ENCODE peak calls at places on chromosomes 3 and 15, in seven cellular contexts. One of them, this sample, is unnamed. For H3K36me3, the result is how much of the 10 kb centered on the place peaks cover.

GRCh38 chr3:170421147-170421641 is 2.5 kb downstream of the CLDN11 start:
- DNase-seq in cardiac muscle cell: peak
- DNase-seq in hepatocyte: peak
- DNase-seq in SJSA1: no peak
- DNase-seq in pancreas: no peak
- DNase-seq in BJ: no peak
- DNase-seq in mammary epithelial cell: no peak
- DNase-seq in this sample: no peak

GRCh38 chr3:140972833-140973232 is 31.2 kb downstream of the SLC25A36 start:
- DNase-seq in mammary epithelial cell: peak
- DNase-seq in cardiac muscle cell: no peak
- DNase-seq in BJ: no peak
- DNase-seq in hepatocyte: no peak
- DNase-seq in SJSA1: no peak
- DNase-seq in pancreas: no peak
- DNase-seq in this sample: no peak

GRCh38 chr15:101489236-101489632 is 273 bp downstream of the PCSK6 start:
- DNase-seq in mammary epithelial cell: no peak
- DNase-seq in pancreas: peak
- DNase-seq in hepatocyte: peak
- DNase-seq in SJSA1: no peak
- DNase-seq in BJ: no peak
- DNase-seq in cardiac muscle cell: peak
- DNase-seq in this sample: no peak

GRCh38 chr15:51024735-51025453 is 69.8 kb downstream of the TNFAIP8L3 start:
- DNase-seq in cardiac muscle cell: no peak
- DNase-seq in SJSA1: no peak
- DNase-seq in BJ: no peak
- DNase-seq in pancreas: no peak
- DNase-seq in hepatocyte: no peak
- DNase-seq in mammary epithelial cell: peak
- DNase-seq in this sample: no peak

GRCh38 chr3:50627407-50628051 is 10.6 kb downstream of the MAPKAPK3 start:
- DNase-seq in SJSA1: peak
- DNase-seq in pancreas: no peak
- DNase-seq in hepatocyte: no peak
- DNase-seq in BJ: no peak
- DNase-seq in cardiac muscle cell: peak
- DNase-seq in mammary epithelial cell: peak
- DNase-seq in this sample: no peak

GRCh38 chr15:39411102-39411989 is 169.5 kb upstream of the THBS1 start:
- DNase-seq in BJ: no peak
- DNase-seq in SJSA1: no peak
- DNase-seq in pancreas: no peak
- DNase-seq in mammary epithelial cell: peak
- DNase-seq in hepatocyte: no peak
- DNase-seq in cardiac muscle cell: no peak
- DNase-seq in this sample: no peak

GRCh38 chr3:4888913-4889846 is 90.1 kb upstream of the BHLHE40 start:
- DNase-seq in cardiac muscle cell: no peak
- DNase-seq in hepatocyte: no peak
- DNase-seq in BJ: no peak
- DNase-seq in mammary epithelial cell: no peak
- DNase-seq in pancreas: no peak
- DNase-seq in SJSA1: no peak
- DNase-seq in this sample: no peak

GRCh38 chr3:159824341-159824740 is 164.3 kb upstream of the IL12A start:
- DNase-seq in pancreas: peak
- DNase-seq in BJ: peak
- DNase-seq in cardiac muscle cell: peak
- DNase-seq in hepatocyte: peak
- DNase-seq in mammary epithelial cell: peak
- DNase-seq in SJSA1: peak
- DNase-seq in this sample: no peak

GRCh38 chr3:138461696-138462295 is 27.4 kb downstream of the ESYT3 start:
- DNase-seq in cardiac muscle cell: no peak
- DNase-seq in SJSA1: no peak
- DNase-seq in hepatocyte: no peak
- DNase-seq in BJ: no peak
- DNase-seq in mammary epithelial cell: no peak
- DNase-seq in pancreas: no peak
- DNase-seq in this sample: no peak

DNA sequence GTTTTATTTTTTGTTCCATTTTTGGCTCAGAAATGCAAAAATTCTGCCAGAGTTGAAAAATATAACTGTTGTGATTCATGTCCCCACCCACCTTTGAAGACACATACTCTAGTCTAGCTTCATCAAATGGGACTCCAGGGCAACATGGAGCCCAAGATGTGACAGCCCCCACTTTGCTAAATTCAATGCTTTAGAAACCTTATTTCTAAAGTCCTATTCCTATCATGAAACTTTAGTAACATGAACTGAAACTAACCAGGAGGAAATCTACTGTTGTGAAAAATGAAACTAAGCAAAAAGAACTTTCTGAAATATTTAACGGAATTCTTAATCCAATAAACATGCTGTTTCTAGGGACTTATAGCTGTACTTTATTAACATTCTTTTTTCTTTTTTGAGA is 20.3 kb downstream of the UBP1 start:
- DNase-seq in cardiac muscle cell: no peak
- DNase-seq in mammary epithelial cell: no peak
- DNase-seq in hepatocyte: no peak
- DNase-seq in BJ: no peak
- DNase-seq in pancreas: no peak
- DNase-seq in SJSA1: no peak
- DNase-seq in this sample: no peak
- H3K36me3 ChIP-seq in cardiac muscle cell: under half
- H3K36me3 ChIP-seq in mammary epithelial cell: under half
- H3K36me3 ChIP-seq in hepatocyte: under half
- H3K36me3 ChIP-seq in BJ: under half
- H3K36me3 ChIP-seq in pancreas: under half
- H3K36me3 ChIP-seq in SJSA1: half or more
- H3K36me3 ChIP-seq in this sample: half or more

GRCh38 chr15:84799511-84800187 is 17.5 kb upstream of the ALPK3 start:
- DNase-seq in BJ: no peak
- DNase-seq in hepatocyte: peak
- DNase-seq in pancreas: no peak
- DNase-seq in cardiac muscle cell: no peak
- DNase-seq in mammary epithelial cell: no peak
- DNase-seq in SJSA1: no peak
- DNase-seq in this sample: no peak
- H3K36me3 ChIP-seq in BJ: under half
- H3K36me3 ChIP-seq in hepatocyte: under half
- H3K36me3 ChIP-seq in pancreas: under half
- H3K36me3 ChIP-seq in cardiac muscle cell: under half
- H3K36me3 ChIP-seq in mammary epithelial cell: under half
- H3K36me3 ChIP-seq in SJSA1: half or more
- H3K36me3 ChIP-seq in this sample: half or more

GRCh38 chr15:42165081-42165480 is 8.6 kb upstream of the PLA2G4F start:
- DNase-seq in SJSA1: no peak
- DNase-seq in pancreas: no peak
- DNase-seq in mammary epithelial cell: no peak
- DNase-seq in cardiac muscle cell: no peak
- DNase-seq in hepatocyte: no peak
- DNase-seq in BJ: peak
- DNase-seq in this sample: no peak

GRCh38 chr15:42166225-42166940 is 9.9 kb upstream of the PLA2G4F start:
- DNase-seq in cardiac muscle cell: no peak
- DNase-seq in BJ: no peak
- DNase-seq in SJSA1: no peak
- DNase-seq in pancreas: no peak
- DNase-seq in hepatocyte: no peak
- DNase-seq in mammary epithelial cell: no peak
- DNase-seq in this sample: no peak

GRCh38 chr15:42160110-42160509 is 3.7 kb upstream of the PLA2G4F start:
- DNase-seq in SJSA1: no peak
- DNase-seq in BJ: no peak
- DNase-seq in pancreas: no peak
- DNase-seq in cardiac muscle cell: no peak
- DNase-seq in hepatocyte: no peak
- DNase-seq in mammary epithelial cell: no peak
- DNase-seq in this sample: no peak

GRCh38 chr15:42163947-42164550 is 7.6 kb upstream of the PLA2G4F start:
- DNase-seq in BJ: no peak
- DNase-seq in SJSA1: no peak
- DNase-seq in cardiac muscle cell: no peak
- DNase-seq in mammary epithelial cell: no peak
- DNase-seq in hepatocyte: no peak
- DNase-seq in pancreas: no peak
- DNase-seq in this sample: no peak

DNA sequence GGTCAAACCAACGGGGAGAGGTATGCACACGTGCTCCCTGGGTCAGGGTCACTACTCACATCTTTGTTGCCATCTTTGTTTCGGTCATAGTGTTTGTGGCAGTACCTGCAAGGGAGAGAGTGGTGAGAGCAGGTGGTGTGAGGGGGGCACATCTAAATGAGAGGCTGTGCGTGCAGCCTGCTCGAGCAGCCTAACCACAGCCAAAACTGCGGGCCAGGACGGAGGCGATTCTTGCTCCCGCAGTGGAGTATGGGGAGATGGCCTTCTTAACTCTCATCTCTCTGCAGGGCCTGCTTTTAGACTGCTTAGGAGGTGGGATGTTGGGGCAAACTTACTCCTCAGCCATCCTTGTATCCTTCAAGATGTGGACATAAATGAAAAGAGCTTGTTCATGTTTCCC is 6.9 kb upstream of the PLA2G4F start:
- DNase-seq in pancreas: no peak
- DNase-seq in hepatocyte: no peak
- DNase-seq in cardiac muscle cell: no peak
- DNase-seq in SJSA1: no peak
- DNase-seq in BJ: no peak
- DNase-seq in mammary epithelial cell: no peak
- DNase-seq in this sample: no peak
- H3K36me3 ChIP-seq in pancreas: under half
- H3K36me3 ChIP-seq in hepatocyte: under half
- H3K36me3 ChIP-seq in cardiac muscle cell: under half
- H3K36me3 ChIP-seq in SJSA1: half or more
- H3K36me3 ChIP-seq in BJ: half or more
- H3K36me3 ChIP-seq in mammary epithelial cell: under half
- H3K36me3 ChIP-seq in this sample: half or more

DNA sequence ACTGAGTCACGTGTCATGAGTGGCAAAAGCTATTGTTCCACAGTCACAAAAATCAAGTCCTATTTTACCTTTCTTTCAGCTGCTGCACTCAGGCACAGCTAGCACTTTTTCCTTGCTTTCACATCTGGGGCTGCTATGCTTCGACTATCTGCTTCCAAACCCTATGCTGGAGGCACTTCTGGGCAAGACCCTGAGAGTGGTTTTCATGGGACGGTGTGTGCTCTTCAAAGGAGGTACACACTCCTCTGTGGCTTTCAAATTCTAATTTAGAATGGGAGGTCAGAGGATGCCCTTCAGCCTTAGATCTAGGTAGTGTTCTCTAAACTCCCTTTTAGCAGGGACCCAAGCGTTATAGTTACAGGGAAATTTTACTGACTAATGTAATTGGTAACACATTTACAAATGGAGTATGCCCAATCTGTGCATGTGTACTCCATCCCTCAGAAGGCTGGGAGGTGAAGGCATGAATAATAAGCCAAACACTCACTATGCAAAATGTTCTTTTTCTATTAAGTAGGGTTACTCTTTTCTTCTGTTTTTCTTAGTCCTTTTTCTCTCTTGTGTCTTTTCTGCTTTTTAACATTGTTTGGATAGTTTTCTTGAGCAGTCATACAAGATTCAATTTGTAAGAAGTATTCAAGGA is 188.3 kb downstream of the LSAMP start:
- DNase-seq in pancreas: no peak
- DNase-seq in cardiac muscle cell: no peak
- DNase-seq in mammary epithelial cell: no peak
- DNase-seq in hepatocyte: no peak
- DNase-seq in BJ: peak
- DNase-seq in SJSA1: peak
- DNase-seq in this sample: no peak
- H3K36me3 ChIP-seq in pancreas: under half
- H3K36me3 ChIP-seq in cardiac muscle cell: under half
- H3K36me3 ChIP-seq in mammary epithelial cell: under half
- H3K36me3 ChIP-seq in hepatocyte: under half
- H3K36me3 ChIP-seq in BJ: under half
- H3K36me3 ChIP-seq in SJSA1: under half
- H3K36me3 ChIP-seq in this sample: under half

GRCh38 chr15:63056843-63057242 is 14.3 kb downstream of the TPM1 start:
- DNase-seq in hepatocyte: no peak
- DNase-seq in pancreas: peak
- DNase-seq in BJ: no peak
- DNase-seq in SJSA1: peak
- DNase-seq in cardiac muscle cell: no peak
- DNase-seq in mammary epithelial cell: no peak
- DNase-seq in this sample: no peak
- H3K36me3 ChIP-seq in hepatocyte: under half
- H3K36me3 ChIP-seq in pancreas: under half
- H3K36me3 ChIP-seq in BJ: under half
- H3K36me3 ChIP-seq in SJSA1: half or more
- H3K36me3 ChIP-seq in cardiac muscle cell: half or more
- H3K36me3 ChIP-seq in mammary epithelial cell: under half
- H3K36me3 ChIP-seq in this sample: half or more

DNA sequence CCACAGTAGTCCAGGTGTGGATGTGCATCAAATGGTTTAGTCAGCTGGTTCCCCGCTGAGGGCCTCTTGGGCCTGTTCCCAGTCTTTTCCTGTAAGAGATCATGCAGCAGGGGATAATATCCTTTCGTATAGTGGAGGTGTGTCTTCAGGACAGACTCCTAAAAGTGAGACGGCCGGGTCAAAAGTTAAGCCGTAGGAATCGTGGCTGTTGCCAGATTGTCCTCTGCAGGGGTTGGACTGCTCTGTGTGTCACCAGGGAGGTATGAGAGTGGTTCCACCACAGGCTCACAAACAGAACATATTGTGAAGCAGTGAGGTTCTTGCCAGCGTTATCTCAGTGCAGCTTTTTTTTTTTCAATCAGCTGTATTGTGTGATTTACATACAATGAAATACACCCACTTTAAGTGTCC is 95.0 kb downstream of the VGLL4 start:
- DNase-seq in BJ: no peak
- DNase-seq in cardiac muscle cell: no peak
- DNase-seq in pancreas: no peak
- DNase-seq in mammary epithelial cell: no peak
- DNase-seq in hepatocyte: no peak
- DNase-seq in SJSA1: peak
- DNase-seq in this sample: no peak
- H3K36me3 ChIP-seq in BJ: under half
- H3K36me3 ChIP-seq in cardiac muscle cell: under half
- H3K36me3 ChIP-seq in pancreas: under half
- H3K36me3 ChIP-seq in mammary epithelial cell: under half
- H3K36me3 ChIP-seq in hepatocyte: under half
- H3K36me3 ChIP-seq in SJSA1: under half
- H3K36me3 ChIP-seq in this sample: under half

DNA sequence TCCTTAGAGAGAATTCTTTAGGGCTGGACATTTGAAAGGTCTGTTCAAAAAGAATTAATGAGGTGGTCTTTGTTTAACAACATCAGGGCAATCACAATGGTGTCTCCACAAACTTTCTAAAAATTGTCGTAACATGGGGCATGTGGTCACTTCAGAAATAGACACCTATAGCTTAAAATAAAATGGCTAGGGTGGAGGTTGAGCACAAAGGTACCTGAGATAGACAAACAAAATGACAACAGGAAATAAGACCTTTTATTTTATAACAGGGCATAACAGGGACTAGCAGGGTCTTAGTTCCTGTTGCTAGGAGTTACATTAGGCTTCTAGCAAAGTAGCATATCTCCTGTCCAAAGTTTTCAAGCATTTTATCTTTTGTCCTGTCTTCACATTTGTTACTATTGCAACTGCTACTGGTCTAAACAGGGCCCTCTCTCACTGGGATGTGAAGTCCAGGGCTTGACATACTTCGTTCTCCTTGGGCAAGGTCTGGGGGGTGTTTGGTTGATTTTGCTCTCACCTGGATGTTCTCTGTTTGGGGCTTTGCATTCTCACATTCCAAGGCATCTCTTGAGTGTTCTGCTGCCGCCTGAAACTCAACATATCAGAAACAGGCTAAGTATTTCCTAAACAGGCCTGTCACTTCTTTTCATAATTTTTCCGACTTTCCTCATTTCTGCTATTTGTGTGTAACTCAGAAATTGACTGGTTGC is 3.0 kb downstream of the GCSAM start:
- DNase-seq in pancreas: no peak
- DNase-seq in cardiac muscle cell: no peak
- DNase-seq in BJ: no peak
- DNase-seq in SJSA1: no peak
- DNase-seq in mammary epithelial cell: no peak
- DNase-seq in hepatocyte: no peak
- DNase-seq in this sample: no peak
- H3K36me3 ChIP-seq in pancreas: under half
- H3K36me3 ChIP-seq in cardiac muscle cell: under half
- H3K36me3 ChIP-seq in BJ: under half
- H3K36me3 ChIP-seq in SJSA1: under half
- H3K36me3 ChIP-seq in mammary epithelial cell: under half
- H3K36me3 ChIP-seq in hepatocyte: under half
- H3K36me3 ChIP-seq in this sample: under half

This sample was measured in tibial artery.